ENCODE peak calls at places on chromosome 9, in seven cellular contexts. Y is A549, A is heart left ventricle, K is adrenal gland, T is mucosa of descending colon, W is spleen, U is uterus. C is an unnamed sample.

GRCh38 chr9:129962889-129963703 is 79.9 kb downstream of the FNBP1 start:
- DNase-seq in K (peak; percentile 48), U (no peak), W (peak; percentile 85), Y (no peak), A (peak; percentile 55), T (peak; percentile 70), C (peak; percentile 55)

GRCh38 chr9:116165912-116166311 is 12.3 kb downstream of the PAPPA start:
- DNase-seq in T (no peak), W (no peak), Y (no peak), U (no peak), A (no peak), K (no peak), C (no peak)

GRCh38 chr9:123369296-123369695 is 13.3 kb downstream of the CRB2 start:
- DNase-seq in W (no peak), T (no peak), A (no peak), Y (no peak), K (no peak), U (no peak), C (no peak)

GRCh38 chr9:21995652-21996275 is 1.2 kb downstream of the CDKN2B-AS1 start:
- DNase-seq in W (peak; percentile 93), T (peak; percentile 64), U (peak; percentile 51), A (peak; percentile 55), K (peak; percentile 62), Y (no peak), C (peak; percentile 46)

GRCh38 chr9:14797442-14797841 is 74.9 kb upstream of the CER1 start:
- DNase-seq in K (no peak), Y (peak; percentile 7), T (no peak), A (no peak), W (no peak), U (no peak), C (no peak)

GRCh38 chr9:81266086-81266485 is 423.3 kb downstream of the TLE1 start:
- DNase-seq in T (no peak), K (no peak), Y (no peak), U (no peak), W (no peak), A (no peak), C (no peak)

GRCh38 chr9:69637801-69638200 is 34.4 kb downstream of the APBA1 start:
- DNase-seq in K (no peak), T (no peak), W (no peak), A (no peak), U (no peak), Y (no peak), C (no peak)

GRCh38 chr9:13787234-13787833 is 507.8 kb upstream of the MPDZ start:
- DNase-seq in K (peak; percentile 8), U (no peak), Y (no peak), T (no peak), W (no peak), A (no peak), C (no peak)

GRCh38 chr9:38181866-38182265 is 112.8 kb upstream of the SHB start:
- DNase-seq in T (no peak), W (no peak), K (no peak), U (no peak), A (no peak), Y (no peak), C (no peak)

GRCh38 chr9:113349434-113350337 is at the start of gene BSPRY:
- DNase-seq in A (no peak), U (no peak), T (peak; percentile 60), K (no peak), W (peak; percentile 85), Y (no peak), C (peak; percentile 66)

GRCh38 chr9:4742246-4742645 is 1.2 kb upstream of the AK3 start:
- DNase-seq in Y (no peak), W (no peak), T (no peak), K (no peak), A (no peak), U (no peak), C (no peak)

GRCh38 chr9:126809068-126809467 is 4.2 kb downstream of the ZBTB43 start:
- DNase-seq in W (no peak), T (no peak), U (no peak), Y (no peak), A (no peak), K (no peak), C (no peak)

GRCh38 chr9:3157011-3157410 is 313.1 kb upstream of the PUM3 start:
- DNase-seq in A (no peak), U (no peak), K (no peak), T (no peak), Y (no peak), W (no peak), C (no peak)

GRCh38 chr9:106643211-106643930 is 219.6 kb upstream of the ZNF462 start:
- DNase-seq in K (no peak), W (no peak), U (no peak), T (no peak), Y (no peak), A (no peak), C (no peak)

GRCh38 chr9:85402541-85402940 is 339.2 kb downstream of the AGTPBP1 start:
- DNase-seq in W (no peak), Y (no peak), U (no peak), T (no peak), A (no peak), K (no peak), C (no peak)

GRCh38 chr9:13145340-13145739 is 134.2 kb downstream of the MPDZ start:
- DNase-seq in A (no peak), U (no peak), Y (no peak), T (no peak), W (no peak), K (no peak), C (no peak)

DNA sequence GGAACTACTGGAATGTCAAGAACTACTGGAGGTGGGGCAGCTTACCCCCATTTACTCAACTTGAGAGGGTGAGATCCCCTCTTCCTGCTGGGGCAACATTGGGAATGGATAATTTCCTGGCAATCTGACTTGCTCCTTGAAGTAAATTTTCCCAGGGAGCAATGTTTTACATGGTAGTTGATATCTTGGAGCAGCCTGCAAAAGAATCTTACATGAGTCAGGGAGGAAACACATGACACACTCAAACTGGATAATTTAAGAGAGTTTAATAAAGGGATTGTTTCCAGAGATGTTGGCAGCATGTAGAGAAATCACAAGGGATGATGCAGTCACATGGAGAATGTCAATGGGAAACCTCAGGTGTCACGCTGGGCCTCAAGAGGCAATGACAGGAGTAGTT is 212.5 kb downstream of the GAS1 start:
- DNase-seq in A (no peak), W (no peak), Y (no peak), T (no peak), K (no peak), U (no peak), C (no peak)
- TF ChIP-seq CTCF in A (no peak), W (no peak), Y (no peak), T (no peak), K (no peak), U (no peak), C (no peak)

DNA sequence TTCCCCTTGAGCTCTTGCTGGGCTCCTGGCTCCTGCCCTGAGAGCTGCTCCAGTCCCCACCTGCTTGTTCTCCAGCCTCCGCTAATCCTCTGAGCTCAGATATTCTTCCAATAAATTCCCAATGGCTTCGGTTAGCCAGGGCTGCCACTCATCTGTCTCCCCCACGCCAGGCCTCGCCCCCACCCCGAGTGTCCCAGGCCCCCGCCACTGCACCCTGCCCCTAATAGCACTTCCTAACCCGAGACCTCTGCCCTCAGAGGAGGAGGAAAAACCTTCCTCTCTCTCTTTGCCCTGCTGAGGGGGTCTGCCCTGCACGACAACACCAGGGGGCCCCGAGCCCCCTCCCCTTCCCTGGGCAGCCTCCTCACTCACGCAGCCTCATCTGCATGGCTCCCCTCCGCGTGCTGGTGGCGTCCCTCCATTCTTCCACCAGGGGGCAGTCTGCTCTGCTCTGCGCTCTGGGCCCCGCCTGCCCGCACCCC is 5.4 kb upstream of the LCN15 start:
- DNase-seq in T (peak; percentile 70), Y (peak; percentile 58), K (peak; percentile 44), W (no peak), U (no peak), A (no peak), C (no peak)
- H3K4me3 ChIP-seq in T (no peak overlapping the region), Y (peak overlapping the region; percentile 31), K (no peak overlapping the region), W (no peak overlapping the region), U (no peak overlapping the region), A (no peak overlapping the region), C (no peak overlapping the region)

GRCh38 chr9:76372345-76372744 is 21.9 kb downstream of the RFK start:
- DNase-seq in U (no peak), T (no peak), Y (no peak), K (no peak), A (no peak), W (no peak), C (no peak)

GRCh38 chr9:76373173-76373771 is 21.0 kb downstream of the RFK start:
- DNase-seq in W (no peak), Y (peak; percentile 93), T (peak; percentile 82), K (peak; percentile 18), A (peak; percentile 65), U (peak; percentile 61), C (peak; percentile 85)

GRCh38 chr9:76374702-76375543 is 19.3 kb downstream of the RFK start:
- DNase-seq in K (peak; percentile 68), W (no peak), A (peak; percentile 86), U (peak; percentile 77), T (peak; percentile 93), Y (peak; percentile 99), C (peak; percentile 90)

GRCh38 chr9:76371901-76372300 is 22.3 kb downstream of the RFK start:
- DNase-seq in A (no peak), Y (peak; percentile 88), W (no peak), U (no peak), K (no peak), T (no peak), C (no peak)

DNA sequence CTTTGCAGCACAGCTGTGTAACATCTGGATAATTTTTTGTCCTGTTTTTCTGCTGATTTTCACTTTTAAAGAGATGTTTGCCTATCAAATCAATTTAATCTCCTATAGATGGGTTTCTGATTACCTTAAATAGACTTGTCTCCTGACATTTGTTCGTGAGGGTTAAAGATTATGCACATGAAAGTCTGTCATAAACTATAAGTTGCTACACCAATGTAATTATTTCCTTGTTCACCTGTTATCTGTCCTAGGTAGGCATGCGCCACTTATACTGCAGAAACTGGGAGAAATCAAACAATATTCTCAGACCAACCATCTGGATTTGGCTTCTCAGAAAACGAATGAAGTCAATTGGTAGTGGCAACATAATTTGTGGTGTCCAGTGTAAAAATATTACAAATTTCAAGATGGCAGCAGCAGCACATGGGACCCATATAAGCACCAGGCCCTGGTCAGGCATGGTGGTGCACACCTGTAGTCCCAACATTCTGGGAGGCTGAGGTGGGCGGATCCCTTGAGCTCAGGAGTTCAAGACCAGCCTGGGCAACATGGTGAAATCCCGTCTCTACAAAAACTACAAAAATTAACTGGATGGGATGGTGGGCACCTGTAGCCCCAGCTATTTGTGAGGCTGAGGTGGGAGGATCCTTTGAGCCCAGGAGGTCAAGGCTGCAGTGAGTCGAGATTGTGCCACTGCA is 20.3 kb downstream of the RFK start:
- DNase-seq in K (no peak), W (no peak), Y (no peak), U (no peak), A (no peak), T (peak; percentile 34), C (no peak)
- H3K4me1 ChIP-seq in K (no peaks in the 10 kb centered on the region), W (no peaks in the 10 kb centered on the region), Y (peaks cover 94% of the 10 kb centered on the region), U (no peaks in the 10 kb centered on the region), A (peaks cover 62% of the 10 kb centered on the region), T (peaks cover 42% of the 10 kb centered on the region), C (peaks cover 67% of the 10 kb centered on the region)

DNA sequence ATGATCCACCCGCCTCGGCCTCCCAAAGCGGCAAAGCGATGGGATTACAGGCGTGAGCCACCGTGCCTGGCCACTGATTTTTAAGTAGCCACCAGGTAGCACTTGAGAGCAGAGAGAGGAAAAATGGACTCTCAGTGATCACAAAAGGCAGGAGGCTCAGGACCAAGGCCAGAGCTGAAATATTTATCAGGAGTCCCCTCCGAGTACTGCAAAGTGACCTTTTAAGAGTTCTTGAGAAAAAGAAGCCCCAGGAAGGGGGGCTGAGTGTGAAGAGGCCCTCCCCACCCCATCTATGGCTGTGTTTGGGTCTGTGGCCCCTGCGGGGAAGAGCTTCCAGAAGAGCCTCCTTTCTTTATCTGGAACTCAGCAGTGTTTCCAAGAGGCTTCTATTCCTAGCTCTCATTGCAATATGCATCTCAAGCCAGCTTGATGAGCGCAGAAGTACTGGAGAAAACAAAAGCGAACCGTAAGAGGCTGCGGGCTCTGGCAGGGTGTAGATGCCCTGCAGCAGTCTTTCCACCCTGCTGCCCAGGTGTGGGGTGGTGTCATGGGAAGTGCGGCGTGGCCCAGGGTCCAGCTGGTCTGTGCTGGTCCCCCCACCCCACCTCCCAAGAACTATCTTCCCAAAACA is 75.5 kb upstream of the CDK20 start:
- DNase-seq in W (no peak), T (no peak), K (no peak), Y (no peak), U (no peak), A (no peak), C (no peak)
- TF ChIP-seq CTCF in W (no peak), T (no peak), K (no peak), Y (no peak), U (no peak), A (no peak), C (no peak)